ENCODE peak calls at places on chromosomes 4 and X, in seven cellular contexts. C is stimulated activated CD8-positive, alpha-beta memory T cell treated with anti-CD3 and anti-CD28 coated beads, Interleukin-7, amount 100 ng/mL, for 24 hours; P is D341Med; Y is fibroblast of mammary gland; X is G401; J is nephron progenitor cell; D is stimulated activated CD4-positive, alpha-beta T cell treated with anti-CD3 and anti-CD28 coated beads, Interleukin-15, amount 100 ng/mL, for 48 hours. F is an unnamed sample.

GRCh38 chr4:101025755-101026154 is 321.6 kb downstream of the PPP3CA start:
- DNase-seq in C (no peak), P (peak; percentile 62), Y (no peak), X (no peak), J (no peak), D (no peak), F (no peak)

GRCh38 chr4:41652971-41653370 is 95.6 kb downstream of the PHOX2B start:
- DNase-seq in C (no peak), P (no peak), Y (no peak), X (no peak), J (no peak), D (no peak), F (no peak)

GRCh38 chr4:101753702-101754101 is 36.8 kb upstream of the BANK1 start:
- DNase-seq in C (no peak), P (no peak), Y (peak; percentile 63), X (no peak), J (no peak), D (no peak), F (no peak)

GRCh38 chr4:26993967-26994366 is 133.3 kb downstream of the STIM2 start:
- DNase-seq in C (no peak), P (no peak), Y (no peak), X (no peak), J (no peak), D (no peak), F (no peak)

GRCh38 chr4:38872620-38873019 is 5.0 kb downstream of the FAM114A1 start:
- DNase-seq in C (no peak), P (no peak), Y (peak; percentile 90), X (no peak), J (no peak), D (no peak), F (no peak)

GRCh38 chrX:45769919-45770582 is 569.4 kb upstream of the DIPK2B start:
- DNase-seq in C (no peak), P (no peak), Y (peak; percentile 85), X (peak; percentile 11), J (peak; percentile 13), D (no peak), F (peak; percentile 79)

GRCh38 chr4:94504545-94504944 is 52.8 kb downstream of the PDLIM5 start:
- DNase-seq in C (no peak), P (no peak), Y (peak; percentile 66), X (no peak), J (no peak), D (no peak), F (no peak)

GRCh38 chr4:155582971-155583437 is 83.6 kb upstream of the GUCY1A1 start:
- DNase-seq in C (no peak), P (no peak), Y (peak; percentile 71), X (no peak), J (no peak), D (no peak), F (no peak)

GRCh38 chr4:14856076-14856926 is 146.0 kb upstream of the CPEB2 start:
- DNase-seq in C (peak; percentile 2), P (no peak), Y (peak; percentile 100), X (no peak), J (no peak), D (peak; percentile 64), F (peak; percentile 47)